ENCODE peak calls at places on chromosomes 13 and 19, in six cellular contexts. B, D, L, R, S and H are unnamed samples.

GRCh38 chr19:42108527-42109389 is 23.5 kb downstream of the POU2F2 start:
- DNase-seq in D (peak; percentile 85), R (peak; percentile 65), S (peak; percentile 95), L (peak; percentile 87), B (peak; percentile 95), H (peak; percentile 98)

GRCh38 chr19:13574933-13575332 is 68.7 kb upstream of the CACNA1A start:
- DNase-seq in L (no peak), S (peak; percentile 40), R (no peak), B (peak; percentile 35), D (peak; percentile 56), H (no peak)

GRCh38 chr13:30898070-30898469 is 8.0 kb upstream of the MEDAG start:
- DNase-seq in S (no peak), L (no peak), R (no peak), D (no peak), B (no peak), H (no peak)

GRCh38 chr13:27131202-27131623 is 40.4 kb downstream of the USP12 start:
- DNase-seq in D (peak; percentile 87), L (peak; percentile 10), R (no peak), S (peak; percentile 24), B (peak; percentile 61), H (peak; percentile 77)

GRCh38 chr13:42048625-42049453 is at the start of gene DGKH:
- DNase-seq in D (peak; percentile 61), S (peak; percentile 89), R (peak; percentile 78), L (no peak), B (peak; percentile 66), H (peak; percentile 90)

GRCh38 chr13:35489050-35489449 is 12.6 kb upstream of the MAB21L1 start:
- DNase-seq in D (no peak), B (no peak), R (no peak), S (peak; percentile 75), L (no peak), H (no peak)

GRCh38 chr19:55253264-55253663 is 5.6 kb downstream of the PPP6R1 start:
- DNase-seq in L (no peak), S (no peak), B (no peak), R (no peak), D (no peak), H (no peak)

GRCh38 chr13:46071590-46072249 is 19.2 kb upstream of the ZC3H13 start:
- DNase-seq in D (no peak), B (no peak), S (no peak), R (no peak), L (no peak), H (no peak)

GRCh38 chr19:1668339-1669123 is 16.1 kb upstream of the TCF3 start:
- DNase-seq in B (no peak), L (no peak), R (no peak), D (no peak), S (peak; percentile 43), H (no peak)

GRCh38 chr13:30907167-30907761 is 1.2 kb downstream of the MEDAG start:
- DNase-seq in B (peak; percentile 54), L (no peak), D (no peak), S (peak; percentile 57), R (no peak), H (no peak)

GRCh38 chr19:16342002-16342715 is 17.5 kb downstream of the KLF2 start:
- DNase-seq in B (no peak), S (peak; percentile 41), D (no peak), R (no peak), L (no peak), H (no peak)

GRCh38 chr19:19185853-19186728 is 5.9 kb downstream of the BORCS8 start:
- DNase-seq in L (peak; percentile 31), B (peak; percentile 59), R (peak; percentile 22), S (peak; percentile 62), D (peak; percentile 57), H (peak; percentile 29)

GRCh38 chr13:33228645-33229445 is 56.7 kb downstream of the STARD13 start:
- DNase-seq in B (peak; percentile 83), D (peak; percentile 57), S (peak; percentile 86), L (no peak), R (peak; percentile 20), H (peak; percentile 83)